ENCODE peak calls at places on chromosomes 6 and 20, in four cellular contexts. A, Y, K and J are unnamed samples. For H3K9me3, the result is how much of the 10 kb centered on the place peaks cover.

GRCh38 chr6:13505345-13505734 is 17.9 kb upstream of the GFOD1 start:
- DNase-seq in A (no peak), Y (no peak), K (no peak), J (no peak)

GRCh38 chr6:782141-782540 is 89.2 kb upstream of the EXOC2 start:
- DNase-seq in A (no peak), Y (no peak), K (no peak), J (no peak)

GRCh38 chr20:49534314-49534713 is 33.6 kb downstream of the PTGIS start:
- DNase-seq in A (no peak), Y (peak), K (peak), J (peak)

GRCh38 chr6:164035912-164036485 is 621.5 kb downstream of the QKI start:
- DNase-seq in A (no peak), Y (no peak), K (no peak), J (no peak)

GRCh38 chr6:167093922-167094432 is 28.9 kb upstream of the CCR6 start:
- DNase-seq in A (no peak), Y (peak), K (no peak), J (no peak)

GRCh38 chr20:23147964-23148720 is 62.0 kb upstream of the CD93 start:
- DNase-seq in A (peak), Y (no peak), K (no peak), J (peak)

GRCh38 chr6:167748046-167748445 is 78.7 kb upstream of the AFDN start:
- DNase-seq in A (no peak), Y (no peak), K (no peak), J (no peak)

GRCh38 chr6:127918506-127919427 is 17.9 kb upstream of the THEMIS start:
- DNase-seq in A (no peak), Y (peak), K (no peak), J (no peak)

GRCh38 chr6:7414811-7415210 is 25.2 kb downstream of the RIOK1 start:
- DNase-seq in A (no peak), Y (no peak), K (no peak), J (peak)

GRCh38 chr6:126359936-126360537 is 20.1 kb downstream of the CENPW start:
- DNase-seq in A (no peak), Y (no peak), K (no peak), J (no peak)

GRCh38 chr6:126351960-126352359 is 12.0 kb downstream of the CENPW start:
- DNase-seq in A (no peak), Y (no peak), K (no peak), J (no peak)

GRCh38 chr6:126352514-126352913 is 12.6 kb downstream of the CENPW start:
- DNase-seq in A (no peak), Y (no peak), K (no peak), J (no peak)

GRCh38 chr6:126361832-126362231 is 21.9 kb downstream of the CENPW start:
- DNase-seq in A (no peak), Y (no peak), K (no peak), J (no peak)

DNA sequence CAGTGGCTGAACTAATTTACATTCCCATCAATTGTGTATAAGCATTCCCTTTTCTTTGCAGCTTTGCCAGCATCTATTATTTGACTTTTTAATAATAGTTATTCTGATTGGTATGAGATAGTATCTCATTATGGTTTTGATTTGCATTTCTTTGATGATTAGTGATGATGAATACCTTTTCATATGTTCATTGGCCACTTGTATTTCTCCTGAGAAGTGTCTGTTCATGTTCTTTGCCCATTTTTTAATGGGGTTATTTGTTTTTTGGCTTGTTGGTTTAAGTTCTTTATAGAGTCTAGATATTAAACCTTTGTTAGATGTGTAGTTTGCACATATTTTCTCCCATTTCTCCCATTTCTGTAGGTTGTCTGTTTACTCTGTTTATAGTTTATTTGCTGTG is 16.6 kb downstream of the CENPW start:
- DNase-seq in A (no peak), Y (no peak), K (no peak), J (no peak)
- H3K9me3 ChIP-seq in A (under half), Y (under half), K (under half), J (under half)

GRCh38 chr6:84136364-84137050 is 90.9 kb downstream of the CEP162 start:
- DNase-seq in A (no peak), Y (no peak), K (no peak), J (no peak)
- H3K9me3 ChIP-seq in A (under half), Y (under half), K (under half), J (under half)

GRCh38 chr20:55937283-55937682 is 68.0 kb downstream of the CBLN4 start:
- DNase-seq in A (no peak), Y (no peak), K (no peak), J (no peak)
- H3K9me3 ChIP-seq in A (under half), Y (under half), K (under half), J (under half)

DNA sequence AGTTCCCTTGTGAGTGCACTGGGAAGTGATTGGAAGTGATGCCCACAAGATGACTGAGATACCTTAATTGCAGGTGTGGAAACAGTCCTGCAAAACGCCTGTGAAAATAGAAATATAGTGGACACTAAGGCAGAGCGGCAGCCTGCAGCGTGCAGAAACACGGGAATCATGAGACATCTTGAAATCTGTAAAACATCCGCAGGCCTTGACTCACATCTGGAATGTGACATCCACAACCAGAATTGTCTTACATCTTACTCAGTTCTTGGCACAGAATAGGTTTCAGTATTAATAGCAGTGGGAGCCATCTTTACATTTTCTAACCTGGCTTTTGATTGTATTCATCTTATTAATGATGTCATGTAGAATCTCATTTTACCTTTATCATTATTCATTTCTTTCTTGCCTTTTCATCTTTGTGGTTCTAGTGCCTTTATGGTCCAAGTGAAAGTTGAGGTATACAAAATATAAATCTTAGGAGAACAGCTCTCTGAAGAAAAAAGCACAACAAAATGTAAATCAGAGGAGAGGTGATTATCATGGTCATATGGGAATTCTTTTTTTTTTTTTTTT is 44.6 kb downstream of the CDYL start:
- DNase-seq in A (no peak), Y (no peak), K (no peak), J (no peak)
- H3K9me3 ChIP-seq in A (under half), Y (under half), K (under half), J (under half)

DNA sequence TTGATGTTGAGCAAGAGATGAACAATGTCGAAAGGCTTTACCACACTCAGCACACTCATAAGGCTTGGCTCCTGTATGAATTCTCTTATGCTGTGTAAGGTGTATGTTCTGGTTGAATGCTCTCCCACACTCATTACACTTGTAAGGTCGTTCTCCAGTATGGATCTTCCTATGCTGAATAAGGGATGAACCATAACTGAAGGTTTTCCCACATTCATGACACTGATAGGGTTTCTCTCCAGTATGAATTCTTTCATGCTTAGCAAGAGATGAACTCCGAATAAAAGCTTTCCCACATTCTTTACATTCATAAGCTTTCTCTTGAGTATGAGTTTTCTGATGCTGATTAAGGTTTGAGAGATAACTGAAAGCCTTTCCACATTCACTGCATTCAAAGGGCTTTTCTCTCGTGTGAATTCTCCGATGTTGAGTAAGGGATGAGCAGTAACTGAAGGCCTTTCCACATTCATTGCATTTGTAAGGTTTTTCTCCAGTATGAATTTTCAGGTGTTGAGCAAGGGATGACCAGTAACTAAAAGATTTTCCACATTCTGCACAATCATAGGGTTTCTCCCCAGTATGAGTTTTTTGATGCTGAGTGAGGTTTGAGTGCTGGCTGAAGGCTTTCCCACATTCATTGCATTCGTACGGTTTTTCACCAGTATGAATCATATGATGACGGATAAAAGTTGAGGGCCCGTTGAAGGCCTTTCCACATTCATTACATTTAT is 21.1 kb downstream of the ZNF184 start:
- DNase-seq in A (no peak), Y (no peak), K (no peak), J (no peak)
- H3K9me3 ChIP-seq in A (half or more), Y (under half), K (under half), J (half or more)